ENCODE peak calls at places on chromosomes 4 and X, in five cellular contexts. R is CD8-positive, alpha-beta memory T cell; B is endothelial cell; T is naive thymus-derived CD8-positive, alpha-beta T cell; E is cardiac muscle cell. K is an unnamed sample.
A peak's percentile ranks its signal among the peaks of the same experiment; 100 is the strongest.

GRCh38 chr4:84965558-84966381 is 720 bp downstream of the WDFY3 start:
- DNase-seq in R (no peak), B (peak; percentile 76), T (no peak), E (peak; percentile 42), K (no peak)

GRCh38 chr4:15882675-15883086 is 55.9 kb downstream of the FGFBP1 start:
- DNase-seq in R (peak; percentile 8), B (peak; percentile 47), T (peak; percentile 34), E (peak; percentile 90), K (peak; percentile 30)

GRCh38 chrX:133325422-133325821 is 89.9 kb downstream of the GPC4 start:
- DNase-seq in R (no peak), B (no peak), T (no peak), E (no peak), K (no peak)

GRCh38 chrX:12956704-12957541 is 18.0 kb upstream of the TMSB4X start:
- DNase-seq in R (peak; percentile 48), B (no peak), T (no peak), E (peak; percentile 56), K (peak; percentile 53)

GRCh38 chr4:174835536-174835935 is 6.5 kb upstream of the GLRA3 start:
- DNase-seq in R (no peak), B (no peak), T (no peak), E (no peak), K (no peak)

GRCh38 chr4:99078336-99078735 is 10.3 kb downstream of the ADH5 start:
- DNase-seq in R (no peak), B (no peak), T (no peak), E (no peak), K (no peak)

GRCh38 chr4:98470366-98470765 is 188.0 kb downstream of the TSPAN5 start:
- DNase-seq in R (no peak), B (no peak), T (no peak), E (no peak), K (no peak)

GRCh38 chr4:117357422-117357821 is 272.0 kb upstream of the TRAM1L1 start:
- DNase-seq in R (no peak), B (no peak), T (no peak), E (no peak), K (no peak)

GRCh38 chr4:10135252-10135651 is 18.7 kb upstream of the WDR1 start:
- DNase-seq in R (no peak), B (no peak), T (no peak), E (no peak), K (no peak)

GRCh38 chrX:21661316-21661715 is 3.2 kb upstream of the KLHL34 start:
- DNase-seq in R (no peak), B (no peak), T (no peak), E (no peak), K (no peak)

GRCh38 chr4:129352480-129352879 is 256.5 kb downstream of the C4orf33 start:
- DNase-seq in R (no peak), B (no peak), T (no peak), E (no peak), K (no peak)

GRCh38 chr4:2797188-2797544 is 4.3 kb downstream of the SH3BP2 start:
- DNase-seq in R (no peak), B (no peak), T (no peak), E (no peak), K (no peak)

GRCh38 chrX:135982860-135983259 is 2.4 kb upstream of the SLC9A6 start:
- DNase-seq in R (no peak), B (no peak), T (no peak), E (no peak), K (no peak)

GRCh38 chr4:8728536-8729407 is 136.2 kb downstream of the CPZ start:
- DNase-seq in R (no peak), B (no peak), T (no peak), E (no peak), K (no peak)

GRCh38 chr4:14446311-14446710 is 556.0 kb upstream of the CPEB2 start:
- DNase-seq in R (no peak), B (no peak), T (no peak), E (peak; percentile 29), K (no peak)

GRCh38 chr4:156972370-156972980 is 876 bp upstream of the PDGFC start:
- DNase-seq in R (no peak), B (no peak), T (no peak), E (no peak), K (no peak)

GRCh38 chr4:1578968-1579833 is 104.9 kb downstream of the FAM53A start:
- DNase-seq in R (peak; percentile 73), B (peak; percentile 68), T (peak; percentile 68), E (peak; percentile 83), K (peak; percentile 68)

GRCh38 chr4:169345207-169345788 is 74.5 kb upstream of the SH3RF1 start:
- DNase-seq in R (no peak), B (no peak), T (no peak), E (peak; percentile 35), K (no peak)

GRCh38 chr4:1487761-1488160 is 81.5 kb upstream of the NKX1-1 start:
- DNase-seq in R (no peak), B (no peak), T (no peak), E (no peak), K (no peak)

GRCh38 chr4:1204828-1205591 is 32.6 kb upstream of the SPON2 start:
- DNase-seq in R (no peak), B (peak; percentile 2), T (no peak), E (no peak), K (no peak)

GRCh38 chr4:119587796-119588195 is 40.8 kb downstream of the PDE5A start:
- DNase-seq in R (no peak), B (no peak), T (no peak), E (no peak), K (no peak)

GRCh38 chr4:147754037-147754445 is 22.2 kb downstream of the ARHGAP10 start:
- DNase-seq in R (no peak), B (no peak), T (no peak), E (peak; percentile 63), K (no peak)

GRCh38 chrX:98506907-98507306 is 1623.2 kb downstream of the RPA4 start:
- DNase-seq in R (no peak), B (no peak), T (no peak), E (no peak), K (no peak)

GRCh38 chr4:55184600-55185523 is 59.5 kb upstream of the KDR start:
- DNase-seq in R (no peak), B (no peak), T (peak; percentile 2), E (peak; percentile 82), K (no peak)

K was measured in activated T-helper 2 cell treated with anti-CD3 and anti-CD28 coated beads, Interferon-gamma antibody, Interleukin-2, Interleukin-4, amounts not matched to agents 10 μg/mL and 5 μg/mL and 100 μg/mL, durations not matched to agents 14 hours and 24 hours and 36 hours.